ENCODE peak calls at places on chromosomes 2 and 18, in seven cellular contexts. P is GM12878, M is GM12892, U is HepG2, A is SK-N-SH, T is H1, J is K562. I is an unnamed sample.

GRCh38 chr2:113225505-113226259 is 51.9 kb downstream of the PSD4 start:
- DNase-seq in P (no peak), M (no peak), U (no peak), A (peak), T (no peak), J (no peak), I (no peak)

GRCh38 chr2:232325324-232326273 is 53.0 kb upstream of the ALPP start:
- DNase-seq in P (no peak), M (no peak), U (peak), A (peak), T (no peak), J (peak), I (no peak)

GRCh38 chr2:86297382-86298147 is 39.9 kb downstream of the REEP1 start:
- DNase-seq in P (no peak), M (no peak), U (no peak), A (no peak), T (no peak), J (no peak), I (no peak)

GRCh38 chr18:2846241-2846637 is 567 bp upstream of the EMILIN2 start:
- DNase-seq in P (no peak), M (peak), U (no peak), A (no peak), T (no peak), J (no peak), I (peak)

GRCh38 chr2:219737270-219737691 is 109.9 kb downstream of the SLC4A3 start:
- DNase-seq in P (no peak), M (no peak), U (no peak), A (no peak), T (no peak), J (no peak), I (no peak)

GRCh38 chr2:230931556-230932231 is 6.7 kb upstream of the GPR55 start:
- DNase-seq in P (no peak), M (no peak), U (no peak), A (no peak), T (no peak), J (no peak), I (no peak)

GRCh38 chr2:215409331-215410127 is 26.3 kb downstream of the FN1 start:
- DNase-seq in P (no peak), M (no peak), U (no peak), A (no peak), T (no peak), J (no peak), I (no peak)

GRCh38 chr2:218658671-218659257 is 659 bp downstream of the ZNF142 start:
- DNase-seq in P (no peak), M (peak), U (peak), A (peak), T (no peak), J (peak), I (peak)

GRCh38 chr2:3460831-3461544 is 58.3 kb downstream of the ADI1 start:
- DNase-seq in P (no peak), M (no peak), U (no peak), A (no peak), T (no peak), J (no peak), I (no peak)

GRCh38 chr2:164992818-164993217 is 37.5 kb upstream of the SLC38A11 start:
- DNase-seq in P (no peak), M (no peak), U (peak), A (peak), T (no peak), J (no peak), I (no peak)

GRCh38 chr2:191559569-191559968 is 118.4 kb upstream of the NABP1 start:
- DNase-seq in P (no peak), M (no peak), U (no peak), A (no peak), T (no peak), J (no peak), I (no peak)

GRCh38 chr18:56574827-56575226 is 63.6 kb downstream of the TXNL1 start:
- DNase-seq in P (no peak), M (no peak), U (no peak), A (no peak), T (no peak), J (no peak), I (no peak)

GRCh38 chr2:207711750-207712487 is 479 bp downstream of the CCNYL1 start:
- DNase-seq in P (no peak), M (peak), U (no peak), A (peak), T (no peak), J (peak), I (peak)

GRCh38 chr18:60245096-60245495 is 127.5 kb downstream of the MC4R start:
- DNase-seq in P (no peak), M (no peak), U (no peak), A (no peak), T (no peak), J (no peak), I (no peak)

GRCh38 chr18:35041752-35042379 is 653 bp downstream of the MAPRE2 start:
- DNase-seq in P (no peak), M (no peak), U (no peak), A (peak), T (no peak), J (no peak), I (no peak)

GRCh38 chr18:21191596-21192307 is 50.3 kb upstream of the GREB1L start:
- DNase-seq in P (no peak), M (no peak), U (peak), A (peak), T (peak), J (peak), I (no peak)

GRCh38 chr2:128833628-128834027 is 515.0 kb upstream of the HS6ST1 start:
- DNase-seq in P (no peak), M (no peak), U (no peak), A (no peak), T (no peak), J (no peak), I (no peak)

GRCh38 chr2:190533968-190534309 is 583 bp downstream of the NEMP2 start:
- DNase-seq in P (no peak), M (no peak), U (peak), A (no peak), T (no peak), J (peak), I (no peak)

GRCh38 chr18:57792741-57793629 is 10.1 kb downstream of the ATP8B1 start:
- DNase-seq in P (no peak), M (no peak), U (no peak), A (no peak), T (no peak), J (no peak), I (no peak)

GRCh38 chr2:20447437-20448245 is 767 bp downstream of the RHOB start:
- DNase-seq in P (no peak), M (no peak), U (no peak), A (peak), T (no peak), J (no peak), I (peak)

GRCh38 chr2:2192385-2192957 is 138.6 kb downstream of the MYT1L start:
- DNase-seq in P (no peak), M (no peak), U (no peak), A (peak), T (no peak), J (no peak), I (no peak)

GRCh38 chr18:5890606-5891360 is 4.5 kb downstream of the TMEM200C start:
- DNase-seq in P (no peak), M (peak), U (peak), A (peak), T (no peak), J (no peak), I (peak)

GRCh38 chr2:148552675-148553331 is 91.7 kb upstream of the EPC2 start:
- DNase-seq in P (no peak), M (no peak), U (no peak), A (no peak), T (no peak), J (no peak), I (no peak)

DNA sequence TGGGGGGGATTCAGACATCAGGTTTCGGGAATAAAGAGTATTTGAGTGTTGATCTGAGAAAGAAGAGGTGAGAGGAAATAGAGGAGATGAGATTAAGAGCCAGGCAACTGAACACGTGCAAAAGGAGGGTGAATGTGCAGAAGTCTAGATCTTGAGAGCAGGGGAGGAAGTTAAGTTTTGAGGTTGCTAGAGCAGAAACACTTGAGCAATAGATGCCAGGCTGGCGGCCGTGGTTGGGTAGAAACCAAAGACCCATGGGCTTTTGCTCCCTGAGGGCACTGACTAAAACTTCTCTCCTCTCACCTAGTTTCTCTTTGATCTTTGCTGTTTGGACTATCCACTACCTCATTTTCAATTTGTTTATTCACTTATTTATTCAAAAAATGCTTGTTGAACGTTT is 116.0 kb downstream of the CDC42EP3 start:
- DNase-seq in P (no peak), M (no peak), U (no peak), A (no peak), T (no peak), J (no peak), I (no peak)
- TF ChIP-seq POLR2AphosphoS5 in P (no peak), M (no peak), U (no peak), A (no peak), T (no peak), J (no peak), I (no peak)

DNA sequence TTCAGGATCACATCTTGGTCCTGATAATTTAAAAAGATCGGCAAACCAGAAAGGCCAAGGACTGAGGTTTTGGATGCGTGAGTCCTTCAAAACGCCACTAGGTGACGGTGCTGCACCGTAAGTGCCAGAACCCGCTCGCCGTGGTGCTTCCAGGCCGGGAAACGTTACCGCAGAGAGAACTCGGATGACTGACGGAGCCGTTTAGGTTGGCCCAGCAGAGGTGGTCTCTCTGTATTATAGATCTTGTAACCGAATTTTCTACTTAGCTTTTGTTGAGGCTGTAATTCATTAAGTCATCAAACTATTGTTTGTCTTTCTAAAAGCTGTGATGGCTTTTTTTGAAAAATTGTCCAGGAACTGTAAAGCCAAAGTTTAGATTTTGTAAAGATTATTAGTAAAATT is 39.8 kb upstream of the ADCYAP1 start:
- DNase-seq in P (no peak), M (no peak), U (peak), A (peak), T (peak), J (peak), I (peak)
- TF ChIP-seq TAF1 in P (no peak), M (no peak), U (no peak), A (no peak), T (no peak), J (no peak), I (no peak)

GRCh38 chr18:9135081-9135911 is 1.3 kb upstream of the ANKRD12 start:
- DNase-seq in P (no peak), M (no peak), U (no peak), A (no peak), T (no peak), J (no peak), I (no peak)

GRCh38 chr18:9135912-9136314 is 668 bp upstream of the ANKRD12 start:
- DNase-seq in P (no peak), M (peak), U (peak), A (no peak), T (peak), J (peak), I (peak)

GRCh38 chr18:9137168-9138066 is 836 bp downstream of the ANKRD12 start:
- DNase-seq in P (no peak), M (peak), U (peak), A (peak), T (no peak), J (peak), I (peak)

GRCh38 chr18:9139400-9140039 is 2.9 kb downstream of the ANKRD12 start:
- DNase-seq in P (no peak), M (no peak), U (no peak), A (no peak), T (no peak), J (no peak), I (no peak)

GRCh38 chr18:9136315-9137141 is at the start of gene ANKRD12:
- DNase-seq in P (peak), M (peak), U (peak), A (peak), T (peak), J (peak), I (peak)
- TF ChIP-seq POLR2AphosphoS5 in P (peak), M (peak), U (peak), A (peak), T (peak), J (peak), I (peak)

GRCh38 chr18:24271381-24272331 is 126.0 kb downstream of the OSBPL1A start:
- DNase-seq in P (no peak), M (peak), U (peak), A (peak), T (peak), J (no peak), I (peak)

GRCh38 chr18:24270358-24270936 is 127.2 kb downstream of the OSBPL1A start:
- DNase-seq in P (no peak), M (no peak), U (no peak), A (no peak), T (no peak), J (no peak), I (no peak)

GRCh38 chr18:24273596-24273995 is 124.0 kb downstream of the OSBPL1A start:
- DNase-seq in P (no peak), M (no peak), U (no peak), A (no peak), T (no peak), J (no peak), I (no peak)

GRCh38 chr18:24268784-24269550 is 128.7 kb downstream of the OSBPL1A start:
- DNase-seq in P (no peak), M (no peak), U (no peak), A (no peak), T (no peak), J (no peak), I (no peak)

DNA sequence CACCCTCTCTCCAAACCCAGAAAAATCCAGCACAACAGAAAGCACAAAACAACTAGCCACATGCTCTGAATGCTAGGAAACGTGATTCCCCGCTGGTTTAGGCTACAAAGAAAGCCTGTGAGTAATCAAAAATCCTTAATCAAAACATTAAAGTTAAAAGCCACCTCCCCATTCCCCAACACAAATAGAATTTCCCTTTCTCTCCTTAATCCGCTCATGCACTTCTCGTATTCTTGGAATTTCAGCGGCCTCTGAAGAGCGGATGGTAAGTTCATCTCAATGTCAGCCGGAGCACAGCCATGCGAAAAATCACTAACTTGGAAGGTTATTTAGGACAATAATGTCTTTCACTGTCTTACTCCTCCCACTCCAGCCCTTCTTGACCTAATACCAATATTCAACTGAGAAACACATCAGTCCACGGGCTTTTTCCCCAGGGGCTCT is 126.7 kb downstream of the OSBPL1A start:
- DNase-seq in P (no peak), M (no peak), U (no peak), A (no peak), T (no peak), J (no peak), I (no peak)
- TF ChIP-seq TAF1 in P (no peak), M (no peak), U (no peak), A (no peak), T (no peak), J (no peak), I (no peak)

GRCh38 chr2:64840419-64840818 is 148.8 kb upstream of the SLC1A4 start:
- DNase-seq in P (no peak), M (no peak), U (no peak), A (no peak), T (no peak), J (no peak), I (no peak)
- TF ChIP-seq POLR2AphosphoS5 in P (no peak), M (no peak), U (no peak), A (no peak), T (no peak), J (no peak), I (no peak)

GRCh38 chr2:160092445-160092844 is 30.0 kb upstream of the PLA2R1 start:
- DNase-seq in P (no peak), M (no peak), U (no peak), A (no peak), T (no peak), J (no peak), I (no peak)

GRCh38 chr2:160091381-160091780 is 29.0 kb upstream of the PLA2R1 start:
- DNase-seq in P (no peak), M (no peak), U (no peak), A (no peak), T (no peak), J (no peak), I (no peak)

GRCh38 chr2:160085662-160086061 is 23.2 kb upstream of the PLA2R1 start:
- DNase-seq in P (no peak), M (no peak), U (no peak), A (no peak), T (no peak), J (peak), I (no peak)

DNA sequence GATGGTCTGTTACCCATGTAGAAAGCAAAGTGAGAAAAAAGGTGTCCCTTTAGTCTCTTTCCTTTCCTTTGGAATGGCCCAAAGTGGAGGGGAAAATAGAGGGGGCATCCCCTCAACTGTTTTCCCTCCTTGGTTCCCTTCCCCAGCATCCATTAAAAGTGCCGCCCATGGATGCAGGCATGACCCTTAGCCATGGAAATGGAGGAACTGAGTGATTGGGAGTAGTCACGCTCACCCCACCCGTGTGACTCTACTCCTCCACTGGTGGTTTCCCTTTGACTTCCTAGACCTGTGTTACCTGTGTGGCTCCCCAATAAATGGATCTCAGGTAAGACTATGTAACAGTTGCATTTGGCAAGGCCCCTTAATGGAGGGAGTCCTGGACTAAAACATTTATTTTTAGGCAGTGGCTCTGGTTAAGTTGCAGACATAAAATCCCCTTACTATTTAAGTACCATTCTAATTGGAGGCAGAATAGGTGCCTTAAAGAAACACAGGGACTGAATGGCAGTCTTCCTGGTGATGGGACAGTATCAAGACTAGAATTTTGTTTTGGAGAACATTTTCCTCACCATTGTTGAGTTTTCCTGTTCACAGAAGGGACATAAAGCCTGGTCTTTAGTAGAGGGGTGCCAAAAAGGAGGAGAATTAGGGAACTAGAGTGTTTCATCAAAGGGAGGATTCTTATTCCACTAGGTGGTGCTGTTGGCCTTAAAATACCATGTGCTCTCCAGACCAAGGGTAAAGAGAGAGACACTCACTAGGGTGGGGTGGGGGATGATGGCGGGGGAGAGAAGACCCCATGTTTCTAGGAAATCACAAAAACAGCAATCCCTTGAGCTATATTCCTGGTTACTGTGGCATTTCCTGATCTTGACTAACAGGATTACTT is 25.7 kb upstream of the PLA2R1 start:
- DNase-seq in P (no peak), M (no peak), U (peak), A (no peak), T (no peak), J (peak), I (no peak)
- TF ChIP-seq TAF1 in P (no peak), M (no peak), U (no peak), A (no peak), T (no peak), J (no peak), I (no peak)

DNA sequence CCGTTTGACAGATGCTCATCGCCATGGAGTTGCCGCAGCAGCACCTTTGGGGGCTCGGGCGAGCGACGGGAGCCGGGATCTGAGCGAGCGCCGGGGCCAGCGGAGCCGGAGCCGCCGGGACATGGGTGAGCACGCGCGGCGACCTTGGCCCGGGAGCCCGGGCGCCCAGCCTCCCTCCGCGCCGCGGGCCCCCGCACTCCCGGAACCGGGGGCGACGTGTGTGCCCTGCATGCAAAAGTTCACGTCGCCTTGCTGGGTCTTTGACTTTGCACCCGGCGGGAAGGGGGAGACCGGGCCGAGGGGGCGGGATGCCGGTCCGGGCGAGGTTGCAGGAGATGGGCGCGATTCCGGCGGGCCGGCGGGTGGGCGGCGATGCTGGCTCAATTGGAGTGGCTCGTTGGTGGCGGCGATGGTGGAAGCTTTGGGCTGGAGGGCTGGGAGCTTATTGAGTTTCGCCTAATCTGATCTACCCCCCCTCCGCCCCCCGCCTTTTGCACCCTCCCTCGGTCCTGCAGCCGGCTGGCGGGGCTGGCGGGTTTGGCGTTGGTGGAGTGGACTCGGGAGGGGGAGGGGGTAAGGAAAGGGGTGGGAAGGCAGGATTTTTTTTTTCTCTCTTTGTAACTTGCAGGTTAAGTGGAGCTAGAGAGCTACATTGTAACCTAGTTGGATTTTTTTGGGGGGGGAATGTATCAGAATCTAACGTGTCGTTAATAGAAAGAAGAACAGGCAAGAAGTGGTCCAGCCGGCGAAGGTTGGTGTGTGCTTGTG is at the start of gene SETBP1:
- DNase-seq in P (no peak), M (peak), U (no peak), A (peak), T (no peak), J (peak), I (peak)
- TF ChIP-seq POLR2AphosphoS5 in P (peak), M (no peak), U (peak), A (no peak), T (no peak), J (no peak), I (peak)

GRCh38 chr2:176063958-176064357 is 19.8 kb downstream of the EVX2 start:
- DNase-seq in P (no peak), M (no peak), U (no peak), A (no peak), T (no peak), J (no peak), I (no peak)
- TF ChIP-seq TAF1 in P (no peak), M (no peak), U (no peak), A (no peak), T (no peak), J (no peak), I (no peak)